ENCODE peak calls at places on chromosomes 7 and 10, in nine cellular contexts. U is GM12864, J is thoracic aorta, F is pancreas, Z is BE2C, N is type B pancreatic cell, Y is choroid plexus epithelial cell, V is cardiac muscle cell, M is osteocyte. Q is an unnamed sample.

GRCh38 chr10:19918800-19919199 is 102.6 kb downstream of the PLXDC2 start:
- DNase-seq in U (no peak), J (no peak), F (no peak), Z (no peak), N (no peak), Y (peak), V (peak), M (no peak), Q (no peak)

GRCh38 chr7:26329520-26330269 is 38.0 kb downstream of the SNX10 start:
- DNase-seq in U (no peak), J (no peak), F (no peak), Z (no peak), N (no peak), Y (no peak), V (no peak), M (peak), Q (no peak)

GRCh38 chr10:125661942-125662515 is 20.9 kb downstream of the TEX36 start:
- DNase-seq in U (no peak), J (no peak), F (no peak), Z (no peak), N (no peak), Y (peak), V (no peak), M (no peak), Q (no peak)

GRCh38 chr7:51279391-51280023 is 37.1 kb downstream of the COBL start:
- DNase-seq in U (no peak), J (no peak), F (no peak), Z (no peak), N (no peak), Y (no peak), V (no peak), M (peak), Q (no peak)

GRCh38 chr7:50865450-50865849 is 82.8 kb upstream of the GRB10 start:
- DNase-seq in U (no peak), J (no peak), F (peak), Z (no peak), N (no peak), Y (no peak), V (no peak), M (no peak), Q (no peak)

GRCh38 chr10:121340176-121340850 is 257.9 kb downstream of the FGFR2 start:
- DNase-seq in U (no peak), J (no peak), F (no peak), Z (no peak), N (no peak), Y (no peak), V (no peak), M (no peak), Q (peak)

GRCh38 chr10:99172130-99172738 is 63.4 kb downstream of the HPSE2 start:
- DNase-seq in U (no peak), J (no peak), F (peak), Z (peak), N (no peak), Y (peak), V (peak), M (no peak), Q (peak)

GRCh38 chr10:71547841-71548493 is 151.2 kb downstream of the CDH23 start:
- DNase-seq in U (no peak), J (no peak), F (peak), Z (peak), N (no peak), Y (peak), V (peak), M (peak), Q (no peak)

GRCh38 chr10:133372507-133372906 is 647 bp downstream of the ECHS1 start:
- DNase-seq in U (no peak), J (no peak), F (peak), Z (no peak), N (no peak), Y (no peak), V (no peak), M (peak), Q (no peak)

GRCh38 chr7:135919071-135919841 is 57.9 kb downstream of the MTPN start:
- DNase-seq in U (no peak), J (no peak), F (no peak), Z (no peak), N (no peak), Y (no peak), V (no peak), M (no peak), Q (no peak)

GRCh38 chr7:117132385-117133120 is 179.3 kb downstream of the ST7 start:
- DNase-seq in U (no peak), J (no peak), F (no peak), Z (no peak), N (no peak), Y (peak), V (peak), M (no peak), Q (no peak)

GRCh38 chr10:132677905-132678298 is 108.0 kb downstream of the NKX6-2 start:
- DNase-seq in U (no peak), J (no peak), F (no peak), Z (peak), N (peak), Y (no peak), V (no peak), M (no peak), Q (no peak)

GRCh38 chr7:151313857-151314256 is 27.8 kb upstream of the NUB1 start:
- DNase-seq in U (no peak), J (peak), F (no peak), Z (no peak), N (no peak), Y (peak), V (peak), M (peak), Q (no peak)

GRCh38 chr10:38147686-38148085 is 53.5 kb downstream of the ZNF37A start:
- DNase-seq in U (no peak), J (no peak), F (no peak), Z (no peak), N (no peak), Y (no peak), V (no peak), M (no peak), Q (no peak)

GRCh38 chr7:151074817-151075661 is 5.6 kb downstream of the FASTK start:
- DNase-seq in U (no peak), J (no peak), F (no peak), Z (peak), N (no peak), Y (no peak), V (no peak), M (no peak), Q (no peak)

GRCh38 chr7:140518370-140519006 is 39.2 kb upstream of the MKRN1 start:
- DNase-seq in U (no peak), J (no peak), F (no peak), Z (no peak), N (no peak), Y (no peak), V (no peak), M (no peak), Q (no peak)

GRCh38 chr7:1296727-1297475 is 64.2 kb downstream of the UNCX start:
- DNase-seq in U (no peak), J (no peak), F (no peak), Z (no peak), N (no peak), Y (no peak), V (no peak), M (no peak), Q (no peak)

GRCh38 chr10:78405231-78405630 is 371.6 kb downstream of the RPS24 start:
- DNase-seq in U (no peak), J (no peak), F (no peak), Z (no peak), N (no peak), Y (no peak), V (no peak), M (no peak), Q (no peak)

GRCh38 chr7:46515844-46516590 is 594.9 kb upstream of the IGFBP3 start:
- DNase-seq in U (no peak), J (no peak), F (no peak), Z (no peak), N (no peak), Y (no peak), V (no peak), M (no peak), Q (no peak)

GRCh38 chr7:32206987-32207386 is 136.8 kb upstream of the PDE1C start:
- DNase-seq in U (no peak), J (no peak), F (no peak), Z (peak), N (no peak), Y (peak), V (peak), M (peak), Q (peak)

GRCh38 chr10:31149835-31150512 is 118.3 kb upstream of the ZNF438 start:
- DNase-seq in U (no peak), J (no peak), F (no peak), Z (no peak), N (no peak), Y (no peak), V (no peak), M (no peak), Q (no peak)

GRCh38 chr10:113941140-113941539 is 86.7 kb downstream of the NHLRC2 start:
- DNase-seq in U (no peak), J (no peak), F (no peak), Z (no peak), N (no peak), Y (no peak), V (no peak), M (no peak), Q (no peak)

GRCh38 chr10:76306859-76307258 is 875.4 kb downstream of the LRMDA start:
- DNase-seq in U (no peak), J (no peak), F (no peak), Z (no peak), N (no peak), Y (peak), V (peak), M (no peak), Q (no peak)

GRCh38 chr7:42285383-42285824 is 48.4 kb upstream of the GLI3 start:
- DNase-seq in U (no peak), J (no peak), F (no peak), Z (no peak), N (no peak), Y (peak), V (no peak), M (no peak), Q (no peak)

GRCh38 chr7:84248267-84248666 is 53.7 kb upstream of the SEMA3A start:
- DNase-seq in U (no peak), J (no peak), F (no peak), Z (no peak), N (no peak), Y (peak), V (peak), M (no peak), Q (no peak)

GRCh38 chr7:14905764-14906163 is 3.2 kb upstream of the DGKB start:
- DNase-seq in U (no peak), J (no peak), F (no peak), Z (no peak), N (no peak), Y (no peak), V (no peak), M (no peak), Q (no peak)

GRCh38 chr10:6053816-6054581 is 8.2 kb downstream of the IL2RA start:
- DNase-seq in U (no peak), J (no peak), F (peak), Z (no peak), N (no peak), Y (no peak), V (no peak), M (peak), Q (peak)

GRCh38 chr10:69874464-69874863 is 72.8 kb downstream of the COL13A1 start:
- DNase-seq in U (no peak), J (no peak), F (no peak), Z (no peak), N (no peak), Y (peak), V (peak), M (no peak), Q (no peak)

GRCh38 chr7:6188395-6188794 is 84.0 kb downstream of the CYTH3 start:
- DNase-seq in U (no peak), J (no peak), F (no peak), Z (no peak), N (no peak), Y (no peak), V (no peak), M (no peak), Q (no peak)

GRCh38 chr7:149005427-149006344 is 22.6 kb downstream of the PDIA4 start:
- DNase-seq in U (no peak), J (no peak), F (peak), Z (peak), N (peak), Y (peak), V (peak), M (no peak), Q (peak)

GRCh38 chr10:12353399-12354027 is 4.2 kb downstream of the CAMK1D start:
- DNase-seq in U (no peak), J (no peak), F (no peak), Z (no peak), N (no peak), Y (no peak), V (no peak), M (no peak), Q (no peak)

GRCh38 chr10:60576130-60577069 is 186.7 kb upstream of the ANK3 start:
- DNase-seq in U (no peak), J (no peak), F (no peak), Z (no peak), N (no peak), Y (no peak), V (no peak), M (no peak), Q (no peak)

GRCh38 chr7:34104992-34105391 is 199.7 kb downstream of the BMPER start:
- DNase-seq in U (no peak), J (no peak), F (no peak), Z (no peak), N (no peak), Y (no peak), V (peak), M (no peak), Q (no peak)

GRCh38 chr7:82343716-82344115 is 99.9 kb downstream of the CACNA2D1 start:
- DNase-seq in U (no peak), J (no peak), F (no peak), Z (no peak), N (no peak), Y (no peak), V (no peak), M (no peak), Q (no peak)

GRCh38 chr7:101870361-101871062 is 53.1 kb downstream of the CUX1 start:
- DNase-seq in U (no peak), J (no peak), F (no peak), Z (no peak), N (no peak), Y (no peak), V (no peak), M (no peak), Q (no peak)

GRCh38 chr10:87674963-87675362 is 15.3 kb downstream of the PAPSS2 start:
- DNase-seq in U (no peak), J (no peak), F (no peak), Z (no peak), N (no peak), Y (peak), V (peak), M (no peak), Q (no peak)

GRCh38 chr7:50262916-50263690 is 41.4 kb upstream of the IKZF1 start:
- DNase-seq in U (peak), J (no peak), F (no peak), Z (no peak), N (no peak), Y (no peak), V (no peak), M (no peak), Q (no peak)

GRCh38 chr10:35387768-35388167 is 51.5 kb downstream of the CCNY start:
- DNase-seq in U (no peak), J (no peak), F (no peak), Z (no peak), N (no peak), Y (peak), V (peak), M (no peak), Q (no peak)

GRCh38 chr7:136293272-136293671 is 316.1 kb upstream of the MTPN start:
- DNase-seq in U (peak), J (no peak), F (no peak), Z (no peak), N (no peak), Y (no peak), V (no peak), M (no peak), Q (no peak)

GRCh38 chr7:129501760-129502707 is at the start of gene SMKR1:
- DNase-seq in U (peak), J (no peak), F (peak), Z (peak), N (peak), Y (peak), V (peak), M (peak), Q (peak)

DNA sequence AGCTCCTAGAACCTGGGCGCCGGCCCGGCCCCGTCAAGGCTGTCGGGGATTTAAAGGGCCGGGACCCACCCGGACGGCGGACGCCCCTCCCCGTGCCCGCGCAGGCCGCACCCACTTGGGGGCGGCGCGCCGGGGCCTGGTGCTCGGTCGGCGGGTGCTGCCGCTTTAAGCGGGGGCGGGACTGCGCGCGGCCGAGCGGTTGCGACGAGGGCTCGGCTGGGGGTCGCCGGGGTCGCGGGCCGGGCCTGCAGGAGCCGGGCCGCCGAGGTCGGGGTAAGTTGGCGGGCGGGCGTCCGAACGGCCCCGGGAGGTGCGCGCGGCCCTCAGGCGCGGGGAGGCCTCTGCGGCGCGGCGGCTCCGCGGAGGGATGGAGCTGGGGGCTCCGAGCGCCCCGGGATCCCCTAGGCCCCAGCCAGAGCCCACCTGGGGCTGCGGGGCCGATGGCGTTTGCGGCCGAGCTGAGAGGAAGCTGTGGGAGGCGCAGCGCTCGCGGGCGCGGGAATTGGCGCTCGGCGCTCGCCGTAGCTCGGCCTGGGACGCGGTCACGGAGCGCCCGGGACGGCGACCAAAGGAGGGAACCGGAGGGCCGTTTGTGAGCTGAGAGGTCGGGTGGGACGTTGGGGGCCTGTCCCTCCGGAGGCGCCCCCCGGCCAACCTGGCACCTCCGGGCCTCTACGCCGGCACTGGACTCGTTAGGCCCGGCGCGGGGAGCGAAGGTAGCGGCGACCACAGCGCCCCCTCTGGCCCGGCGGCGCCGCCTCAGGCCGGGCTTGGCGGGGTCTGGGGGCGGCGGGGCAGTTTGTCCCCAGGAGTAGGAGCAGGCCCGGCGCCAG is at the start of gene TRRAP:
- DNase-seq in U (no peak), J (no peak), F (peak), Z (peak), N (peak), Y (peak), V (peak), M (peak), Q (peak)
- TF ChIP-seq CTCF in U (peak), J (peak), F (peak), Z (peak), N (peak), Y (peak), V (peak), M (peak), Q (peak)

GRCh38 chr10:16155761-16156322 is 281.0 kb upstream of the PTER start:
- DNase-seq in U (no peak), J (no peak), F (no peak), Z (no peak), N (no peak), Y (no peak), V (no peak), M (no peak), Q (no peak)
- TF ChIP-seq CTCF in U (no peak), J (no peak), F (no peak), Z (no peak), N (no peak), Y (no peak), V (no peak), M (no peak), Q (no peak)

GRCh38 chr7:127484954-127485353 is 92.4 kb upstream of the ZNF800 start:
- DNase-seq in U (no peak), J (no peak), F (no peak), Z (no peak), N (no peak), Y (no peak), V (no peak), M (no peak), Q (no peak)

GRCh38 chr7:127487381-127487780 is 94.9 kb upstream of the ZNF800 start:
- DNase-seq in U (no peak), J (no peak), F (no peak), Z (no peak), N (no peak), Y (no peak), V (no peak), M (no peak), Q (no peak)

GRCh38 chr7:127485482-127485881 is 93.0 kb upstream of the ZNF800 start:
- DNase-seq in U (no peak), J (no peak), F (no peak), Z (peak), N (no peak), Y (no peak), V (no peak), M (no peak), Q (no peak)

GRCh38 chr7:127486654-127487053 is 94.1 kb upstream of the ZNF800 start:
- DNase-seq in U (no peak), J (no peak), F (no peak), Z (no peak), N (no peak), Y (no peak), V (no peak), M (no peak), Q (no peak)
- TF ChIP-seq CTCF in U (peak), J (no peak), F (no peak), Z (no peak), N (no peak), Y (peak), V (no peak), M (no peak), Q (no peak)

GRCh38 chr7:18538554-18539250 is 43.2 kb downstream of the HDAC9 start:
- DNase-seq in U (no peak), J (no peak), F (no peak), Z (no peak), N (no peak), Y (no peak), V (no peak), M (no peak), Q (no peak)
- TF ChIP-seq CTCF in U (no peak), J (no peak), F (no peak), Z (no peak), N (no peak), Y (no peak), V (no peak), M (no peak), Q (no peak)

GRCh38 chr7:38413784-38414183 is 140.3 kb upstream of the TARP start:
- DNase-seq in U (no peak), J (no peak), F (no peak), Z (no peak), N (no peak), Y (no peak), V (no peak), M (no peak), Q (no peak)

GRCh38 chr7:38409524-38409923 is 136.1 kb upstream of the TARP start:
- DNase-seq in U (no peak), J (no peak), F (no peak), Z (no peak), N (no peak), Y (no peak), V (no peak), M (no peak), Q (no peak)

GRCh38 chr7:38410056-38410455 is 136.6 kb upstream of the TARP start:
- DNase-seq in U (no peak), J (no peak), F (no peak), Z (no peak), N (no peak), Y (no peak), V (no peak), M (no peak), Q (no peak)

GRCh38 chr7:38411404-38411803 is 138.0 kb upstream of the TARP start:
- DNase-seq in U (no peak), J (no peak), F (no peak), Z (no peak), N (no peak), Y (peak), V (peak), M (no peak), Q (peak)
- TF ChIP-seq CTCF in U (peak), J (no peak), F (no peak), Z (peak), N (peak), Y (peak), V (peak), M (peak), Q (peak)